ENCODE peak calls at places on chromosomes 4 and X, in five cellular contexts. T, L, O, S and D are unnamed samples.

GRCh38 chr4:153780221-153780620 is 8.7 kb downstream of the SFRP2 start:
- DNase-seq in S (no peak), T (no peak), O (no peak), L (no peak), D (no peak)

GRCh38 chr4:113674733-113675132 is 86.8 kb downstream of the CAMK2D start:
- DNase-seq in O (no peak), T (no peak), S (no peak), L (no peak), D (no peak)

GRCh38 chr4:166341992-166342391 is 469.0 kb downstream of the TLL1 start:
- DNase-seq in O (no peak), T (no peak), S (no peak), L (no peak), D (no peak)

GRCh38 chr4:128355301-128355700 is 67.7 kb upstream of the PGRMC2 start:
- DNase-seq in S (no peak), T (no peak), O (no peak), L (no peak), D (peak; percentile 49)

GRCh38 chrX:154914052-154914451 is 27.9 kb downstream of the F8A1 start:
- DNase-seq in L (no peak), O (no peak), T (no peak), S (no peak), D (no peak)

GRCh38 chr4:82493721-82494425 is 63.5 kb downstream of the ENOPH1 start:
- DNase-seq in S (peak; percentile 13), T (no peak), L (no peak), O (peak; percentile 43), D (peak; percentile 1)

GRCh38 chrX:139327355-139327754 is 203.2 kb upstream of the F9 start:
- DNase-seq in L (no peak), O (no peak), T (no peak), S (no peak), D (no peak)

GRCh38 chrX:115892787-115893671 is 277.5 kb upstream of the AGTR2 start:
- DNase-seq in O (peak; percentile 71), L (no peak), T (no peak), S (no peak), D (peak; percentile 20)

GRCh38 chrX:23394421-23394820 is 59.8 kb downstream of the PTCHD1 start:
- DNase-seq in L (no peak), O (peak; percentile 2), S (no peak), T (no peak), D (no peak)

GRCh38 chr4:77560170-77560569 is 45.5 kb upstream of the CXCL13 start:
- DNase-seq in O (no peak), L (no peak), T (no peak), S (no peak), D (no peak)

GRCh38 chrX:136209016-136209738 is 42.0 kb downstream of the MAP7D3 start:
- DNase-seq in T (no peak), O (peak; percentile 49), S (no peak), L (peak; percentile 10), D (peak; percentile 62)

GRCh38 chr4:1399508-1400190 is 6.6 kb downstream of the NKX1-1 start:
- DNase-seq in S (no peak), T (no peak), L (no peak), O (no peak), D (no peak)

GRCh38 chrX:147912093-147912801 is 528 bp downstream of the FMR1 start:
- DNase-seq in T (no peak), O (peak; percentile 32), L (no peak), S (peak; percentile 31), D (peak; percentile 60)

GRCh38 chrX:81120936-81121351 is 80.8 kb downstream of the HMGN5 start:
- DNase-seq in L (no peak), S (peak; percentile 47), O (peak; percentile 67), T (no peak), D (peak; percentile 75)

GRCh38 chrX:99933865-99934264 is 476.2 kb downstream of the PCDH19 start:
- DNase-seq in S (no peak), O (no peak), T (no peak), L (no peak), D (no peak)

GRCh38 chr4:65046496-65047101 is 623.7 kb downstream of the EPHA5 start:
- DNase-seq in T (no peak), O (peak; percentile 75), S (peak; percentile 28), L (no peak), D (peak; percentile 35)

GRCh38 chrX:79146552-79147390 is 2.3 kb downstream of the GPR174 start:
- DNase-seq in O (no peak), L (no peak), S (no peak), T (no peak), D (no peak)

GRCh38 chr4:152634110-152634760 is 45.6 kb downstream of the TMEM154 start:
- DNase-seq in S (peak; percentile 88), L (no peak), T (no peak), O (no peak), D (no peak)

GRCh38 chr4:163063891-163064290 is 102.8 kb downstream of the NAF1 start:
- DNase-seq in S (peak; percentile 36), O (no peak), T (no peak), L (no peak), D (peak; percentile 49)

GRCh38 chr4:132180020-132180427 is 969.1 kb upstream of the PCDH10 start:
- DNase-seq in T (no peak), S (peak; percentile 25), L (no peak), O (peak; percentile 83), D (peak; percentile 9)